ENCODE peak calls at places on chromosomes 7 and 10, in five cellular contexts. Z is OCI-LY7, I is GM23338, J is IMR-90, D is hepatocyte. L is an unnamed sample.

GRCh38 chr7:28071570-28071969 is 109.0 kb downstream of the JAZF1 start:
- DNase-seq in J (no peak), D (no peak), I (no peak), Z (no peak), L (no peak)

GRCh38 chr7:28126047-28127041 is 54.3 kb downstream of the JAZF1 start:
- DNase-seq in Z (no peak), J (no peak), D (no peak), I (no peak), L (no peak)

GRCh38 chr7:30815016-30815854 is 44.0 kb downstream of the MINDY4 start:
- DNase-seq in Z (no peak), D (no peak), J (no peak), I (no peak), L (peak; percentile 19)

GRCh38 chr10:114771749-114772148 is 49.8 kb upstream of the FHIP2A start:
- DNase-seq in D (no peak), I (no peak), Z (no peak), J (no peak), L (no peak)

GRCh38 chr10:71860243-71861029 is 9.4 kb upstream of the PSAP start:
- DNase-seq in D (peak; percentile 94), I (peak; percentile 76), J (peak; percentile 100), Z (peak; percentile 65), L (peak; percentile 71)

GRCh38 chr7:46811529-46811928 is 770.4 kb downstream of the TNS3 start:
- DNase-seq in J (peak; percentile 97), D (peak; percentile 60), I (no peak), Z (no peak), L (peak; percentile 22)

GRCh38 chr7:17580141-17580540 is 281.7 kb downstream of the AHR start:
- DNase-seq in I (no peak), J (peak; percentile 94), Z (no peak), D (no peak), L (no peak)

GRCh38 chr7:155369-156000 is 36.9 kb upstream of the FAM20C start:
- DNase-seq in D (no peak), Z (no peak), I (no peak), J (peak; percentile 36), L (no peak)

GRCh38 chr7:41010967-41011366 is 691.9 kb downstream of the INHBA start:
- DNase-seq in D (no peak), J (no peak), Z (peak; percentile 6), I (no peak), L (no peak)

GRCh38 chr7:137642467-137642866 is 204.3 kb downstream of the DGKI start:
- DNase-seq in J (peak; percentile 69), I (no peak), D (no peak), Z (no peak), L (no peak)

GRCh38 chr7:11613292-11613930 is 218.6 kb downstream of the THSD7A start:
- DNase-seq in Z (no peak), D (no peak), I (peak; percentile 42), J (no peak), L (no peak)

GRCh38 chr7:28592861-28593260 is 180.5 kb downstream of the CREB5 start:
- DNase-seq in J (no peak), I (no peak), D (no peak), Z (no peak), L (no peak)

GRCh38 chr10:129601737-129602136 is 134.7 kb downstream of the MGMT start:
- DNase-seq in J (no peak), I (no peak), D (no peak), Z (no peak), L (no peak)

GRCh38 chr10:77742172-77742571 is 104.6 kb upstream of the KCNMA1 start:
- DNase-seq in J (no peak), I (no peak), D (no peak), Z (no peak), L (no peak)

GRCh38 chr7:27107901-27108381 is 5.5 kb upstream of the HOXA2 start:
- DNase-seq in I (peak; percentile 54), J (peak; percentile 36), D (no peak), Z (no peak), L (no peak)

GRCh38 chr10:61047011-61047410 is 103.0 kb upstream of the RHOBTB1 start:
- DNase-seq in Z (no peak), J (no peak), D (no peak), I (no peak), L (no peak)

GRCh38 chr10:63430091-63430998 is 35.4 kb downstream of the JMJD1C start:
- DNase-seq in I (no peak), Z (no peak), J (peak; percentile 74), D (peak; percentile 25), L (no peak)

GRCh38 chr10:84820596-84820995 is 492.2 kb downstream of the CCSER2 start:
- DNase-seq in I (no peak), Z (no peak), D (no peak), J (no peak), L (no peak)

GRCh38 chr10:84818956-84819355 is 490.6 kb downstream of the CCSER2 start:
- DNase-seq in J (no peak), I (no peak), Z (no peak), D (no peak), L (no peak)

GRCh38 chr10:84822926-84823325 is 494.5 kb downstream of the CCSER2 start:
- DNase-seq in Z (no peak), D (no peak), I (no peak), J (no peak), L (no peak)

GRCh38 chr10:84824525-84824924 is 496.1 kb downstream of the CCSER2 start:
- DNase-seq in J (no peak), D (no peak), I (no peak), Z (no peak), L (no peak)

DNA sequence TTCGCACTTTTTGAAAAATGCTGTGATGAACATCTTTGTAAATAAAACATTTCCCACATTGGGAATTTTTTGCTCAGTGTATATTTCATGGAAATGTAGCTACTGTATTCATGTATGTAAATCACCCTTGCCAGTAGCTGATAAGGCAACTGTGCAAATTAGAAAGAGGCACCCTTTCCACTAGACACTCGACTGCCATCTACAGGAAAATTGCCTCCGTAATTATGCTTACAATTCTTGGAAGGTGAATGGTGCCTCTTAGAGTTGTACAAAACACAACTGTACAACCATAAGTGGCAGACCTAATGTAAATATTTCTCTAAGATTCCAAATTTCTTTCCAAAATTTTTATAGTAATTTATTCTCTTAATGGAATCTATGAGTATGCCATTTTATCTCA is 491.7 kb downstream of the CCSER2 start:
- DNase-seq in Z (peak; percentile 8), I (no peak), J (no peak), D (no peak), L (no peak)
- TF ChIP-seq CTCF in Z (peak; percentile 63), I (no peak), J (peak; percentile 8), D (peak; percentile 9), L (no peak)

DNA sequence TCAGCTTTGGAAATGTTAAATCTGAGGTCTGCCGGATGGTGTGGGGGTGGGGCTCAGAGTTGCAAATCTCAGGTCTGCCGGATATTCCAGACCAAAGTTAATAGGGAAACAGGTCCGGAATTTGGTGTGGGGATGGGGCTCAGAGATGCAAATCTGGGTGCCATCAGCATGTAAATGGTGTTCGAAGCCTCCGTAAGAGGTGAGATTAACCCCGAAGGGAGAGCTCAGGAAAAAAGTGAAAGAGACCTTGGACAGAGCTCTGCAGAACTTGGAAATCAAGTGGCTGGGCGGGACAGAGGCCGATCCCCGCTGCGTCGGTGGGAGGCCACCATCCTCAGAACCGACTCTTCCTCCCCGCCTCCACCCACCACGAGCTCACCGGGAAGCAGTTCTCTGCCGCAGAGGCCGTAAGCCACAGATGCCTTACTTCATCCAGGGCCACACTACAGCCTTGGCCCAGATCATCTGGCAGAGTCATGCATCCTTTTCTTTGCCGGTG is 1.7 kb upstream of the SEPHS1 start:
- DNase-seq in Z (peak; percentile 24), D (peak; percentile 81), I (peak; percentile 97), J (peak; percentile 54), L (peak; percentile 79)
- H3K4me3 ChIP-seq in Z (peak overlapping the region; percentile 86), D (peak overlapping the region; percentile 79), I (peak overlapping the region; percentile 70), J (peak overlapping the region; percentile 39), L (peak overlapping the region; percentile 78)

GRCh38 chr10:22684707-22685106 is 29.7 kb downstream of the PIP4K2A start:
- DNase-seq in I (no peak), D (no peak), J (no peak), Z (no peak), L (no peak)

GRCh38 chr10:22682237-22683192 is 31.9 kb downstream of the PIP4K2A start:
- DNase-seq in D (no peak), I (no peak), Z (peak; percentile 6), J (peak; percentile 58), L (no peak)

GRCh38 chr10:22681783-22682183 is 32.6 kb downstream of the PIP4K2A start:
- DNase-seq in Z (no peak), J (peak; percentile 74), D (peak; percentile 48), I (no peak), L (no peak)

GRCh38 chr10:22685926-22686325 is 28.5 kb downstream of the PIP4K2A start:
- DNase-seq in J (no peak), I (no peak), D (no peak), Z (no peak), L (no peak)

GRCh38 chr10:22683995-22684305 is 30.4 kb downstream of the PIP4K2A start:
- DNase-seq in D (peak; percentile 17), Z (peak; percentile 5), J (no peak), I (no peak), L (no peak)
- H3K4me1 ChIP-seq in D (peaks cover 24% of the 10 kb centered on the region), Z (peaks cover 21% of the 10 kb centered on the region), J (peaks cover 20% of the 10 kb centered on the region), I (peaks cover 66% of the 10 kb centered on the region), L (no peaks in the 10 kb centered on the region)

DNA sequence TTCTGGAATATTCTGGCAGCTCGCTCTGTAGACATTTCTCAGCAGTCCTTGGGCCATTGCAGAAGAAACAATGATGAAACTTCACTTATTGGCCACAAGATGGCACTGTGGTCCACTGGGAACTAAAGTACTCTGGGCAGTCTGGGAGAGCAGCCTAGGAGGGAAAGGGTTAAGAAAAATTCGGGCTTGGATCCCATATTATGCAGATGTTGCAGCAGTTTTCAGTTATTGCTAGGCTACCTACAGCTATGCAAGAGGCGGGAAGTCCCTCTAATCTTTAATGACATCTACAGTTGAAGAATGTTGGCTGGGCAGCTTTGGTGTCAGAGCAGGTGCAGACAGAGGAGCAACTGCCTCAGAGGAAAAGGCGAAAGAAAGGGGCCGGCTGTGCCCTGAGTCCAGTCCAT is 201.7 kb upstream of the PRSS58 start:
- DNase-seq in I (peak; percentile 71), J (peak; percentile 90), D (peak; percentile 65), Z (peak; percentile 51), L (peak; percentile 39)
- TF ChIP-seq CTCF in I (peak; percentile 81), J (peak; percentile 78), D (peak; percentile 73), Z (peak; percentile 87), L (peak; percentile 79)